ENCODE peak calls at places on chromosome 3, in six cellular contexts. E is heart left ventricle, K is body of pancreas, J is prostate gland, V is foreskin fibroblast, H is Panc1. A is an unnamed sample.

GRCh38 chr3:147414369-147415135 is 5.4 kb downstream of the ZIC1 start:
- DNase-seq in H (no peak), J (no peak), V (no peak), E (no peak), K (no peak), A (no peak)

GRCh38 chr3:150114873-150115570 is 144.3 kb upstream of the PFN2 start:
- DNase-seq in J (no peak), H (no peak), K (no peak), E (no peak), V (peak; percentile 74), A (no peak)

GRCh38 chr3:46334911-46335478 is 18.9 kb upstream of the CCR2 start:
- DNase-seq in K (no peak), V (peak; percentile 44), E (no peak), H (no peak), J (no peak), A (peak; percentile 26)

GRCh38 chr3:149441662-149442442 is 32.6 kb upstream of the TM4SF4 start:
- DNase-seq in K (no peak), V (peak; percentile 34), H (no peak), E (no peak), J (no peak), A (no peak)

GRCh38 chr3:126135056-126135397 is 45.4 kb downstream of the ALDH1L1 start:
- DNase-seq in E (no peak), V (no peak), K (peak; percentile 8), J (no peak), H (no peak), A (no peak)

GRCh38 chr3:195796795-195797194 is 14.9 kb downstream of the MUC4 start:
- DNase-seq in K (no peak), V (no peak), H (no peak), J (no peak), E (no peak), A (no peak)

GRCh38 chr3:29466442-29466841 is 185.6 kb downstream of the RBMS3 start:
- DNase-seq in V (no peak), E (no peak), K (no peak), J (no peak), H (no peak), A (no peak)

GRCh38 chr3:100629728-100630127 is 20.3 kb downstream of the ADGRG7 start:
- DNase-seq in E (no peak), J (no peak), V (no peak), K (no peak), H (no peak), A (no peak)

GRCh38 chr3:41224120-41224806 is 25.0 kb downstream of the CTNNB1 start:
- DNase-seq in J (no peak), H (no peak), V (peak; percentile 90), K (no peak), E (no peak), A (peak; percentile 92)

GRCh38 chr3:178655488-178655887 is 119.3 kb downstream of the KCNMB2 start:
- DNase-seq in E (no peak), J (no peak), V (no peak), K (no peak), H (no peak), A (no peak)

GRCh38 chr3:138800248-138800647 is 34.5 kb downstream of the PIK3CB start:
- DNase-seq in J (no peak), K (no peak), H (no peak), E (no peak), V (no peak), A (no peak)

GRCh38 chr3:132563409-132564074 is 33.5 kb upstream of the ACKR4 start:
- DNase-seq in V (no peak), E (no peak), H (no peak), J (no peak), K (no peak), A (no peak)

GRCh38 chr3:126397610-126398422 is 3.1 kb downstream of the CFAP100 start:
- DNase-seq in H (no peak), E (no peak), K (no peak), V (no peak), J (no peak), A (no peak)

GRCh38 chr3:138068579-138069174 is 46.7 kb downstream of the DZIP1L start:
- DNase-seq in H (peak; percentile 78), K (peak; percentile 81), J (peak; percentile 69), E (peak; percentile 81), V (peak; percentile 89), A (peak; percentile 88)

GRCh38 chr3:42651248-42652091 is 2.0 kb upstream of the ZBTB47 start:
- DNase-seq in J (no peak), V (peak; percentile 86), E (no peak), K (no peak), H (no peak), A (peak; percentile 52)

GRCh38 chr3:18635215-18635614 is 210.1 kb upstream of the SATB1 start:
- DNase-seq in J (no peak), H (no peak), K (no peak), V (no peak), E (no peak), A (no peak)

GRCh38 chr3:187368251-187368733 is at the start of gene RTP4:
- DNase-seq in H (peak; percentile 10), K (peak; percentile 9), E (no peak), V (peak; percentile 53), J (peak; percentile 47), A (peak; percentile 35)

GRCh38 chr3:74532446-74532845 is 82.0 kb downstream of the CNTN3 start:
- DNase-seq in E (no peak), V (peak; percentile 94), H (no peak), K (no peak), J (no peak), A (peak; percentile 94)

GRCh38 chr3:50204804-50205718 is at the start of gene SLC38A3:
- DNase-seq in J (no peak), K (peak; percentile 75), V (peak; percentile 22), H (no peak), E (peak; percentile 48), A (no peak)

GRCh38 chr3:17808994-17809393 is 66.6 kb upstream of the TBC1D5 start:
- DNase-seq in H (no peak), J (no peak), K (no peak), V (peak; percentile 63), E (no peak), A (peak; percentile 52)

DNA sequence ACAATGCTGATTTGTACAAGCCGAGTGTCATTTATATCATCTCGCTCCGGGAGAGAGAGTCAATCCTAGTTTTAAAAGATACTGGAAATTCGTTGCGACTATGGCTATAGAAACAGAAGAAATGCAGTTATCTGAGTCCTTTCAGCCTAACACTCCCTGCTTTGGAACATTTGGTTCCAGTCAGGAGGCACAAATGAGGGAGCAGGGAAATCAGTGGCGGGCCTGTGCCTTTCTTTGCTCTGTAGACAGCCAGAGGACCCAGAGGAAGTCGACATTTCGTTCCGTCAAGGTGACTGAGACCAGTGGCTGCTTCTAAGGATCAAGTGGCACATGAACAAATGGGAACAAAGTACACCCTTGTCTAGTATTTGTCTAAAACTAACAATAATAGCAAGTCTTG is 745 bp upstream of the RIOX2 start:
- DNase-seq in K (no peak), E (no peak), H (no peak), J (no peak), V (no peak), A (no peak)
- H3K4me3 ChIP-seq in K (no peak overlapping the region), E (peak overlapping the region; percentile 94), H (peak overlapping the region; percentile 69), J (no peak overlapping the region), V (peak overlapping the region; percentile 64), A (peak overlapping the region; percentile 65)

DNA sequence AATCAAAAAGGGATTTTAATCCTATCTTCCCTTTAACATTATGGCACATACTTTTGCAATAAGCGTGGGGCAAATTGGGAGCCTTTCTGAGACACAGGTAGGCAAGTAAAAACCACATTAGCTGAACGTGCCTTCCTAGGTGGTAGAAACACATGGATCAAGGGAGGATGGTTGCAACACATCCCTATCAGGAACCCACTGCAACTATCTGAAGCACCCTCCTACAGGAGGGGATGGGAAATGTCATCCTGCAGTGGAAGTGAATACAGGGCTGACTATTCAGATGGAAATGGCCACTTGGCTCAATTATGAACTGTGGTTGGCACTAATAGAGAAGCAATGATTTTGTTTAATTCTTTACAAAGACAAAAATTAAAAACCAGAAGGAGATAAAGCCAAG is 826.3 kb downstream of the FHIT start:
- DNase-seq in V (no peak), H (no peak), E (no peak), K (no peak), J (no peak), A (no peak)
- TF ChIP-seq CTCF in V (no peak), H (no peak), E (no peak), K (no peak), J (no peak), A (no peak)

GRCh38 chr3:81741214-81741613 is 20.2 kb downstream of the GBE1 start:
- DNase-seq in V (no peak), K (no peak), H (no peak), E (no peak), J (no peak), A (peak; percentile 25)

GRCh38 chr3:81744366-81744765 is 17.1 kb downstream of the GBE1 start:
- DNase-seq in H (peak; percentile 66), E (no peak), J (no peak), V (peak; percentile 95), K (no peak), A (peak; percentile 97)

GRCh38 chr3:81742581-81742980 is 18.9 kb downstream of the GBE1 start:
- DNase-seq in V (no peak), E (no peak), H (no peak), J (no peak), K (no peak), A (peak; percentile 23)

GRCh38 chr3:81740731-81741130 is 20.7 kb downstream of the GBE1 start:
- DNase-seq in H (no peak), K (no peak), V (no peak), J (no peak), E (no peak), A (no peak)

GRCh38 chr3:81743096-81744025 is 18.1 kb downstream of the GBE1 start:
- DNase-seq in H (peak; percentile 85), V (peak; percentile 98), J (no peak), K (peak; percentile 58), E (no peak), A (peak; percentile 98)
- H3K4me3 ChIP-seq in H (no peak overlapping the region), V (no peak overlapping the region), J (no peak overlapping the region), K (no peak overlapping the region), E (no peak overlapping the region), A (no peak overlapping the region)

GRCh38 chr3:66412176-66412887 is 88.5 kb downstream of the LRIG1 start:
- DNase-seq in K (no peak), H (no peak), J (no peak), E (no peak), V (no peak), A (no peak)

GRCh38 chr3:66414846-66415245 is 86.0 kb downstream of the LRIG1 start:
- DNase-seq in K (no peak), J (no peak), V (no peak), H (no peak), E (no peak), A (no peak)

GRCh38 chr3:66411436-66411835 is 89.4 kb downstream of the LRIG1 start:
- DNase-seq in J (no peak), E (peak; percentile 59), V (peak; percentile 39), K (no peak), H (no peak), A (no peak)

GRCh38 chr3:66410976-66411375 is 89.8 kb downstream of the LRIG1 start:
- DNase-seq in K (no peak), J (no peak), E (no peak), H (no peak), V (no peak), A (no peak)

GRCh38 chr3:66413151-66413751 is 87.6 kb downstream of the LRIG1 start:
- DNase-seq in E (no peak), J (no peak), K (no peak), H (no peak), V (peak; percentile 90), A (peak; percentile 29)
- TF ChIP-seq CTCF in E (no peak), J (no peak), K (no peak), H (no peak), V (no peak), A (no peak)

A was measured in fibroblast of pulmonary artery.